ENCODE peak calls at places on chromosomes 13 and 19, in seven cellular contexts. One of them, this sample, is unnamed.

GRCh38 chr19:35721374-35721773 is 3.6 kb downstream of the KMT2B start:
- DNase-seq in H1: no peak
- DNase-seq in HCT116: no peak
- DNase-seq in SK-N-SH: no peak
- DNase-seq in K562: no peak
- DNase-seq in HepG2: no peak
- DNase-seq in GM12878: no peak
- DNase-seq in this sample: no peak

GRCh38 chr19:55692681-55693081 is 17.7 kb downstream of the EPN1 start:
- DNase-seq in H1: no peak
- DNase-seq in HCT116: no peak
- DNase-seq in SK-N-SH: no peak
- DNase-seq in K562: no peak
- DNase-seq in HepG2: no peak
- DNase-seq in GM12878: no peak
- DNase-seq in this sample: no peak

GRCh38 chr13:60623131-60623530 is 226.1 kb downstream of the TDRD3 start:
- DNase-seq in H1: no peak
- DNase-seq in HCT116: no peak
- DNase-seq in SK-N-SH: no peak
- DNase-seq in K562: no peak
- DNase-seq in HepG2: no peak
- DNase-seq in GM12878: no peak
- DNase-seq in this sample: no peak

GRCh38 chr19:18656337-18657086 is 19.7 kb downstream of the KLHL26 start:
- DNase-seq in H1: no peak
- DNase-seq in HCT116: no peak
- DNase-seq in SK-N-SH: no peak
- DNase-seq in K562: no peak
- DNase-seq in HepG2: no peak
- DNase-seq in GM12878: no peak
- DNase-seq in this sample: no peak

GRCh38 chr13:29676941-29677452 is 81.5 kb upstream of the SLC7A1 start:
- DNase-seq in H1: no peak
- DNase-seq in HCT116: no peak
- DNase-seq in SK-N-SH: no peak
- DNase-seq in K562: no peak
- DNase-seq in HepG2: no peak
- DNase-seq in GM12878: no peak
- DNase-seq in this sample: peak

GRCh38 chr19:17211547-17212446 is 3.4 kb upstream of the USE1 start:
- DNase-seq in H1: no peak
- DNase-seq in HCT116: no peak
- DNase-seq in SK-N-SH: no peak
- DNase-seq in K562: no peak
- DNase-seq in HepG2: no peak
- DNase-seq in GM12878: no peak
- DNase-seq in this sample: no peak

GRCh38 chr19:44582581-44583265 is 30.6 kb upstream of the IGSF23 start:
- DNase-seq in H1: peak
- DNase-seq in HCT116: peak
- DNase-seq in SK-N-SH: peak
- DNase-seq in K562: peak
- DNase-seq in HepG2: no peak
- DNase-seq in GM12878: no peak
- DNase-seq in this sample: peak

GRCh38 chr19:18349524-18350128 is 9.2 kb downstream of the PGPEP1 start:
- DNase-seq in H1: peak
- DNase-seq in HCT116: no peak
- DNase-seq in SK-N-SH: peak
- DNase-seq in K562: peak
- DNase-seq in HepG2: peak
- DNase-seq in GM12878: no peak
- DNase-seq in this sample: peak

GRCh38 chr19:38527466-38528136 is 90.2 kb downstream of the MAP4K1 start:
- DNase-seq in H1: peak
- DNase-seq in HCT116: no peak
- DNase-seq in SK-N-SH: no peak
- DNase-seq in K562: peak
- DNase-seq in HepG2: no peak
- DNase-seq in GM12878: no peak
- DNase-seq in this sample: no peak

GRCh38 chr13:89205856-89206255 is 1534.7 kb downstream of the SLITRK5 start:
- DNase-seq in H1: no peak
- DNase-seq in HCT116: no peak
- DNase-seq in SK-N-SH: no peak
- DNase-seq in K562: no peak
- DNase-seq in HepG2: no peak
- DNase-seq in GM12878: no peak
- DNase-seq in this sample: no peak

GRCh38 chr13:106083620-106084350 is 451.7 kb downstream of the EFNB2 start:
- DNase-seq in H1: no peak
- DNase-seq in HCT116: peak
- DNase-seq in SK-N-SH: peak
- DNase-seq in K562: no peak
- DNase-seq in HepG2: peak
- DNase-seq in GM12878: no peak
- DNase-seq in this sample: no peak

GRCh38 chr13:101474419-101474957 is 22.0 kb downstream of the ITGBL1 start:
- DNase-seq in H1: peak
- DNase-seq in HCT116: no peak
- DNase-seq in SK-N-SH: no peak
- DNase-seq in K562: no peak
- DNase-seq in HepG2: no peak
- DNase-seq in GM12878: no peak
- DNase-seq in this sample: no peak

GRCh38 chr13:112855859-112856258 is 113.2 kb upstream of the MCF2L start:
- DNase-seq in H1: no peak
- DNase-seq in HCT116: no peak
- DNase-seq in SK-N-SH: no peak
- DNase-seq in K562: no peak
- DNase-seq in HepG2: no peak
- DNase-seq in GM12878: no peak
- DNase-seq in this sample: no peak

GRCh38 chr19:290539-291521 is at the start of gene PLPP2:
- DNase-seq in H1: peak
- DNase-seq in HCT116: no peak
- DNase-seq in SK-N-SH: peak
- DNase-seq in K562: peak
- DNase-seq in HepG2: no peak
- DNase-seq in GM12878: no peak
- DNase-seq in this sample: no peak

DNA sequence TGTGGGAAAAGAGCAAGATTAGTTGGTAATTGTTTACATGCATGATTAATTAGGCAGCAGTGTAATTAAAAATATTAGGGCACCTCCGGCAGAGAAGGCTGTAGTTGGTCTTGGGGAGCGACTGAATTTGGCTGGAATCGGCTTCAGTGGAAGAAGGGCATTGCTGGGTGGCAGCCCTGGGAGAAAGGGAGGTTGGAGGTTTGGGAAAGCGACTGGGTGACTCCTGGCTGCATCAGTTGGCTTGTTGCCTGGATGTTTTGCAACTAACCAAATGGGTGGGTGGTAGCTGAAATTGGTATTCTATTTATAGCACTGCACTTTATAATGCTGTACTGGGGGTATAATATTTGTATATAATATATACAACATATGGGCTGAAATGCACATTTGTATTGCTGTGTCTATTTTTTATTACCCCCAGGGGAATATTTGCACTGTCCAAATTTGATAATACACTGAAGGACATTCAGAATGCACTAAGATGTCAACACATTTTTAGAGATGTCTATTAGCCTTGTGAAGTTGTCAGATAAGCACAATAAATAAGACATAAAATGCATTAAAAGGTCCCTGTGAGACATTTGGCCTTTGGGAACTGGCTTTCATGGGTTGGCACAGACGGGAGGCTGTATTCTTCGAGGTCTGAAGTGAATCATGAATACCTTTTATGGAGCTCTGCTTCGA is 1.7 kb downstream of the B3GLCT start:
- DNase-seq in H1: no peak
- DNase-seq in HCT116: no peak
- DNase-seq in SK-N-SH: peak
- DNase-seq in K562: no peak
- DNase-seq in HepG2: no peak
- DNase-seq in GM12878: no peak
- DNase-seq in this sample: no peak
- TF ChIP-seq JUND in H1: no peak
- TF ChIP-seq JUND in HCT116: no peak
- TF ChIP-seq JUND in SK-N-SH: no peak
- TF ChIP-seq JUND in K562: no peak
- TF ChIP-seq JUND in HepG2: no peak
- TF ChIP-seq JUND in GM12878: no peak
- TF ChIP-seq JUND in this sample: no peak

GRCh38 chr19:28537079-28537478 is 675.9 kb downstream of the UQCRFS1 start:
- DNase-seq in H1: no peak
- DNase-seq in HCT116: no peak
- DNase-seq in SK-N-SH: no peak
- DNase-seq in K562: no peak
- DNase-seq in HepG2: no peak
- DNase-seq in GM12878: no peak
- DNase-seq in this sample: no peak

GRCh38 chr19:28532765-28533341 is 680.1 kb downstream of the UQCRFS1 start:
- DNase-seq in H1: no peak
- DNase-seq in HCT116: no peak
- DNase-seq in SK-N-SH: no peak
- DNase-seq in K562: no peak
- DNase-seq in HepG2: no peak
- DNase-seq in GM12878: no peak
- DNase-seq in this sample: no peak

GRCh38 chr19:28537896-28538295 is 675.1 kb downstream of the UQCRFS1 start:
- DNase-seq in H1: no peak
- DNase-seq in HCT116: no peak
- DNase-seq in SK-N-SH: no peak
- DNase-seq in K562: no peak
- DNase-seq in HepG2: no peak
- DNase-seq in GM12878: no peak
- DNase-seq in this sample: no peak

GRCh38 chr19:28534740-28535351 is 678.1 kb downstream of the UQCRFS1 start:
- DNase-seq in H1: no peak
- DNase-seq in HCT116: no peak
- DNase-seq in SK-N-SH: no peak
- DNase-seq in K562: no peak
- DNase-seq in HepG2: no peak
- DNase-seq in GM12878: no peak
- DNase-seq in this sample: no peak

DNA sequence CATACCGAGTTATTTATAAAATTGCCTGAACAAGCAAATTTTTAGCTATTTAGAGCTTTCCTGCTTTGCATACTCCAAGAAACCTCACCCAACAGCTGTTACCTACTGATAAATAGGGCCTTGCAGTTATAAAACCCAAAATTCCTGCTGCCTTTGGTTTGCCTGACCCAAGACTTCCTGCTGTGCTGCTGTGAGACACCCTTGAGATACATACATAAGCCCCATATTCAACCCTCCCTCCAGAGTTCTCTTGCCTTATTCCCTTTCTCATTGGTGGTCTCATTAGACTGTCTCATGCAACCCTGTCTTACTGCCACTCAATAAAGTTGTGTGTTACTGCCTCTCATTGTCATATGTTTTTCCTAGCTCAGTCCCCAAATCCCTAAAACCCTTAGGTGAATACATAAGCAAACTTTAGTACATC is 677.6 kb downstream of the UQCRFS1 start:
- DNase-seq in H1: no peak
- DNase-seq in HCT116: no peak
- DNase-seq in SK-N-SH: no peak
- DNase-seq in K562: peak
- DNase-seq in HepG2: no peak
- DNase-seq in GM12878: no peak
- DNase-seq in this sample: no peak
- TF ChIP-seq JUND in H1: no peak
- TF ChIP-seq JUND in HCT116: no peak
- TF ChIP-seq JUND in SK-N-SH: no peak
- TF ChIP-seq JUND in K562: no peak
- TF ChIP-seq JUND in HepG2: no peak
- TF ChIP-seq JUND in GM12878: no peak
- TF ChIP-seq JUND in this sample: no peak

DNA sequence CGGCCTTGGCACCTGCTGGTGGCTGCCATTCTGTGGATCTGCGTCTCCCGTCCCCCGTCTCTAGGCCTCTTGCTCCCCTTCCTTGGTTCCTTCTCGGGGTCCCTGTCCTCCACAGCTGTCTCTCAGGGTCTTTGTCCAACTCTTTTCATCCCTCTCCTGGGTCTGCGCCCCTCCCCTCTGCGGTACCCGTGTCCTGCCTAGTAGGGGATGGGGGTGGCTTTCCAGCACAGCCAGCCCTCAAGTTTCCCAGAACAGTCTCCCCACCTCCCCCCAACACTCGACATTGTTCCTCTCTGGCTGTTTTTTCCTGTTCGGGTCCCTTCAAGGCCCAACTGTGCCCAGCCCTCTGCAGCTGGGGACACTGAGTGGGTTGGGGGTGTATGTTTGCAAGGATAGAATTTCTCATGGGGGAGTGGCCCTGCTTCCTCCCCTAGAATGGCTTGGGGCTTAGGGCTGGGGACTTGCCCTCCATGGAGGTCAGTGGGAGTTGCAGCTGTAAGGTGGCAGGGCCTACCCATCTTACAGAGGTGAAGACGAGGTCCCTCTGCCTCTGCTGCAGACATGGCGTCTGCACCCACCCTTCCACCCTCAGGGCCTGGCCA is 762 bp upstream of the ADM5 start:
- DNase-seq in H1: peak
- DNase-seq in HCT116: no peak
- DNase-seq in SK-N-SH: no peak
- DNase-seq in K562: no peak
- DNase-seq in HepG2: no peak
- DNase-seq in GM12878: no peak
- DNase-seq in this sample: no peak
- TF ChIP-seq JUND in H1: no peak
- TF ChIP-seq JUND in HCT116: no peak
- TF ChIP-seq JUND in SK-N-SH: no peak
- TF ChIP-seq JUND in K562: no peak
- TF ChIP-seq JUND in HepG2: no peak
- TF ChIP-seq JUND in GM12878: no peak
- TF ChIP-seq JUND in this sample: no peak

DNA sequence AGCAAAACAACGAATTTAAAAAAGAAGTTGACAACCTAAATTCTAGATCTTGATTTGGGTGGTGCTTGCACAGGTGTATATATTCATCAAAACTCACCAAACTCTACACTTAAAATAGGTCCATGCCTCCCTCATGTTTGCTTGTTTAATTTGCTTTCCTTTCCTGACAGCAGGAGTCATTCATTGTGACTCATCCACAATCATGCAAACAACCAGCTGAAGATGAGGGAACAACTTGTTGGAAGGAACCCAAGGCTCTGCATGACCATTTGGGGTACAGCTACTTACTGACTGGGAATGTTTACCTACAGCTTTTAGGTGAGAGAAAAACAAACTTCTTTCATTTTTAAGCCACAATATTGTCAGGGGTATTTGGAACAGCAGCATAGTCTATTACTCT is 96.6 kb downstream of the RXFP2 start:
- DNase-seq in H1: no peak
- DNase-seq in HCT116: no peak
- DNase-seq in SK-N-SH: no peak
- DNase-seq in K562: no peak
- DNase-seq in HepG2: peak
- DNase-seq in GM12878: no peak
- DNase-seq in this sample: peak
- TF ChIP-seq JUND in H1: no peak
- TF ChIP-seq JUND in HCT116: no peak
- TF ChIP-seq JUND in SK-N-SH: no peak
- TF ChIP-seq JUND in K562: no peak
- TF ChIP-seq JUND in HepG2: no peak
- TF ChIP-seq JUND in GM12878: no peak
- TF ChIP-seq JUND in this sample: no peak